ENCODE peak calls at places on chromosomes 2 and 18, in four cellular contexts. L is H1, C is K562, X is HepG2. M is an unnamed sample.

GRCh38 chr2:180520816-180521595 is 459.4 kb upstream of the UBE2E3 start:
- DNase-seq in L (no peak), C (no peak), X (peak), M (no peak)

GRCh38 chr2:15306706-15307105 is 254.4 kb downstream of the NBAS start:
- DNase-seq in L (no peak), C (no peak), X (no peak), M (no peak)

GRCh38 chr2:173803344-173803893 is 161.8 kb downstream of the SP3 start:
- DNase-seq in L (peak), C (no peak), X (no peak), M (no peak)

GRCh38 chr2:213279961-213280360 is 4.3 kb upstream of the SPAG16 start:
- DNase-seq in L (no peak), C (no peak), X (no peak), M (no peak)

GRCh38 chr2:181891966-181892794 is 650 bp downstream of the ITPRID2 start:
- DNase-seq in L (peak), C (peak), X (peak), M (no peak)

GRCh38 chr2:181770145-181770544 is 89.8 kb upstream of the NEUROD1 start:
- DNase-seq in L (no peak), C (no peak), X (no peak), M (no peak)

GRCh38 chr2:69694894-69695849 is 46.8 kb upstream of the ANXA4 start:
- DNase-seq in L (no peak), C (no peak), X (peak), M (no peak)

GRCh38 chr2:42369551-42370229 is 8.7 kb upstream of the COX7A2L start:
- DNase-seq in L (no peak), C (no peak), X (no peak), M (no peak)

GRCh38 chr18:49274188-49274714 is 186.2 kb downstream of the DYM start:
- DNase-seq in L (no peak), C (peak), X (no peak), M (no peak)

GRCh38 chr2:66565291-66565690 is 130.4 kb downstream of the MEIS1 start:
- DNase-seq in L (no peak), C (no peak), X (no peak), M (no peak)

GRCh38 chr2:161905389-161906046 is 168.5 kb downstream of the DPP4 start:
- DNase-seq in L (no peak), C (no peak), X (peak), M (peak)

GRCh38 chr2:166458682-166459081 is 35.4 kb downstream of the SCN7A start:
- DNase-seq in L (no peak), C (no peak), X (no peak), M (no peak)

GRCh38 chr2:223166215-223166493 is 114.2 kb downstream of the KCNE4 start:
- DNase-seq in L (no peak), C (no peak), X (no peak), M (no peak)

GRCh38 chr2:80459028-80459427 is 154.5 kb upstream of the LRRTM1 start:
- DNase-seq in L (no peak), C (no peak), X (no peak), M (no peak)

GRCh38 chr2:10841547-10842219 is 29.1 kb upstream of the PDIA6 start:
- DNase-seq in L (no peak), C (no peak), X (no peak), M (no peak)

GRCh38 chr2:119531292-119531691 is 7.0 kb upstream of the SCTR start:
- DNase-seq in L (no peak), C (peak), X (peak), M (no peak)

GRCh38 chr2:197672494-197672893 is 2.9 kb downstream of the RFTN2 start:
- DNase-seq in L (no peak), C (no peak), X (no peak), M (no peak)

GRCh38 chr2:127932199-127932877 is 46.6 kb upstream of the AMMECR1L start:
- DNase-seq in L (no peak), C (no peak), X (no peak), M (no peak)

GRCh38 chr2:114919985-114920384 is 477.5 kb downstream of the DPP10 start:
- DNase-seq in L (no peak), C (no peak), X (no peak), M (no peak)

GRCh38 chr18:28189400-28190239 is 12.7 kb upstream of the CDH2 start:
- DNase-seq in L (peak), C (peak), X (peak), M (peak)

GRCh38 chr2:120939595-120940318 is 204.1 kb downstream of the GLI2 start:
- DNase-seq in L (no peak), C (peak), X (no peak), M (no peak)

GRCh38 chr2:169877406-169877805 is 50.2 kb downstream of the UBR3 start:
- DNase-seq in L (no peak), C (peak), X (peak), M (no peak)

GRCh38 chr2:156005999-156006712 is 326.4 kb downstream of the NR4A2 start:
- DNase-seq in L (no peak), C (no peak), X (peak), M (no peak)

GRCh38 chr2:100200985-100201384 is 58.6 kb upstream of the AFF3 start:
- DNase-seq in L (no peak), C (no peak), X (no peak), M (no peak)

GRCh38 chr2:37780097-37780676 is 108.7 kb upstream of the CDC42EP3 start:
- DNase-seq in L (no peak), C (no peak), X (no peak), M (no peak)

GRCh38 chr2:11212645-11213044 is 57.4 kb downstream of the SLC66A3 start:
- DNase-seq in L (no peak), C (no peak), X (no peak), M (no peak)

GRCh38 chr2:64681479-64681967 is 27.8 kb upstream of the SERTAD2 start:
- DNase-seq in L (no peak), C (no peak), X (no peak), M (no peak)

GRCh38 chr2:99636432-99637034 is 146.7 kb upstream of the REV1 start:
- DNase-seq in L (no peak), C (peak), X (no peak), M (no peak)

GRCh38 chr2:37654932-37655331 is 16.5 kb downstream of the CDC42EP3 start:
- DNase-seq in L (no peak), C (no peak), X (no peak), M (peak)

GRCh38 chr2:193348055-193348454 is 1153.3 kb upstream of the TMEFF2 start:
- DNase-seq in L (no peak), C (no peak), X (no peak), M (no peak)

GRCh38 chr2:146850746-146851145 is 994.1 kb upstream of the ACVR2A start:
- DNase-seq in L (no peak), C (no peak), X (no peak), M (no peak)

GRCh38 chr2:239495175-239495574 is 94.4 kb upstream of the HDAC4 start:
- DNase-seq in L (no peak), C (no peak), X (no peak), M (no peak)

GRCh38 chr2:215870986-215871385 is 142.4 kb downstream of the MREG start:
- DNase-seq in L (peak), C (peak), X (peak), M (no peak)
- TF ChIP-seq HDAC6 in L (no peak), C (no peak), X (no peak), M (no peak)

GRCh38 chr2:142290931-142291330 is 160.1 kb upstream of the LRP1B start:
- DNase-seq in L (no peak), C (no peak), X (no peak), M (no peak)
- TF ChIP-seq HDAC6 in L (no peak), C (no peak), X (no peak), M (no peak)

GRCh38 chr2:2876350-2877042 is 501.1 kb downstream of the EIPR1 start:
- DNase-seq in L (no peak), C (no peak), X (no peak), M (no peak)
- TF ChIP-seq HDAC6 in L (no peak), C (no peak), X (no peak), M (no peak)

DNA sequence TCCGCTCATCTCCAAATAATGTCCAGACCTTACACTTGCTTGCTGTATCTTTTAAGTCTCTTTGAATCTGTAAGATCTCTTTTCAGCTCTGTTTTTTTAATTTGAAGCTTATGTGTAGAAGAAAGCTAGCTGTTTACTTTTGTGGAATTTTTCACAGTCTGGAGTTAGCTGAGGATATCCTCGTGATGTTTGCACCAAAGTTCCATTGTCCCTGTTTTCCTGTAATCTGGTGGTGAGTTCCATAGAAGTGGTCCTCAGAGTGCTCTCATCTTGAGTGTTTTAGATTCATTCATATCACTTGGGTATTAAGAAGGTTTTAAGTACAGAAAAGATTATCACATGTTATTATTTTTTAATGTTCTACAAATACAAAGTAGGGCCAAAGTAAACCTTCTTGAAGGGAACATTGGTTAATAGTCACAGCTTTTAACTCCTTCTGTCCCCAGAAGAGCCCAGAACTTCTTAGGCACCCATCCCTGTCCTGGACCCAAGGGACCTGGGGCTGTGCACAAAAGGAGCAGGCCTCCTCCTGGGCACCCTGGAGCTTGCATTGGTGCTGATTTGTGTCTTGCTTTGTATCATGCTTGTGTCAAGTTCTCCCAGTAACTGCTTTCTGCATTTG is 15.0 kb downstream of the MLPH start:
- DNase-seq in L (no peak), C (no peak), X (no peak), M (no peak)
- TF ChIP-seq HDAC6 in L (no peak), C (no peak), X (no peak), M (no peak)

GRCh38 chr2:203361922-203362321 is 33.7 kb downstream of the ABI2 start:
- DNase-seq in L (no peak), C (no peak), X (no peak), M (no peak)
- TF ChIP-seq HDAC6 in L (no peak), C (no peak), X (no peak), M (no peak)

GRCh38 chr2:237857791-237858190 is 1.6 kb upstream of the RAMP1 start:
- DNase-seq in L (no peak), C (no peak), X (no peak), M (no peak)

GRCh38 chr2:237860273-237860935 is 981 bp downstream of the RAMP1 start:
- DNase-seq in L (no peak), C (no peak), X (no peak), M (no peak)

GRCh38 chr2:237859082-237859433 is 365 bp upstream of the RAMP1 start:
- DNase-seq in L (no peak), C (no peak), X (no peak), M (no peak)

GRCh38 chr2:237859533-237860272 is at the start of gene RAMP1:
- DNase-seq in L (no peak), C (no peak), X (no peak), M (no peak)

GRCh38 chr2:237858294-237859081 is 935 bp upstream of the RAMP1 start:
- DNase-seq in L (peak), C (peak), X (peak), M (peak)
- TF ChIP-seq HDAC6 in L (no peak), C (no peak), X (no peak), M (no peak)

GRCh38 chr2:241936457-241937133 is 67.1 kb downstream of the RTP5 start:
- DNase-seq in L (no peak), C (no peak), X (no peak), M (no peak)
- TF ChIP-seq HDAC6 in L (no peak), C (no peak), X (no peak), M (no peak)

GRCh38 chr18:76443519-76444435 is 51.3 kb downstream of the ZNF516 start:
- DNase-seq in L (no peak), C (no peak), X (no peak), M (no peak)

GRCh38 chr18:76444436-76445105 is 50.5 kb downstream of the ZNF516 start:
- DNase-seq in L (no peak), C (no peak), X (no peak), M (no peak)

GRCh38 chr18:76445741-76446232 is 49.3 kb downstream of the ZNF516 start:
- DNase-seq in L (no peak), C (no peak), X (no peak), M (no peak)

GRCh38 chr18:76446321-76446720 is 48.7 kb downstream of the ZNF516 start:
- DNase-seq in L (no peak), C (no peak), X (no peak), M (no peak)

GRCh38 chr18:76445275-76445674 is 49.8 kb downstream of the ZNF516 start:
- DNase-seq in L (no peak), C (no peak), X (no peak), M (no peak)
- TF ChIP-seq HDAC6 in L (no peak), C (no peak), X (no peak), M (no peak)

GRCh38 chr18:55869965-55870585 is 282.1 kb upstream of the TCF4 start:
- DNase-seq in L (no peak), C (no peak), X (no peak), M (no peak)
- TF ChIP-seq HDAC6 in L (no peak), C (no peak), X (no peak), M (no peak)

M was measured in GM12878.